ENCODE peak calls at places on chromosomes 5 and 9, in eight cellular contexts. One of them, this sample, is unnamed. For H3K36me3 and H3K27me3, the result is how much of the 10 kb centered on the place peaks cover.

GRCh38 chr5:123164019-123164418 is 75.0 kb downstream of the PRDM6 start:
- DNase-seq in PC-3: no peak
- DNase-seq in adrenal gland: no peak
- DNase-seq in naive thymus-derived CD4-positive, alpha-beta T cell: no peak
- DNase-seq in endodermal cell: no peak
- DNase-seq in prostate gland: no peak
- DNase-seq in iPS DF 6.9: no peak
- DNase-seq in endothelial cell of umbilical vein: no peak
- DNase-seq in this sample: peak

GRCh38 chr9:6215562-6215961 is at the start of gene IL33:
- DNase-seq in PC-3: peak
- DNase-seq in adrenal gland: no peak
- DNase-seq in naive thymus-derived CD4-positive, alpha-beta T cell: no peak
- DNase-seq in endodermal cell: no peak
- DNase-seq in prostate gland: peak
- DNase-seq in iPS DF 6.9: no peak
- DNase-seq in endothelial cell of umbilical vein: peak
- DNase-seq in this sample: peak

GRCh38 chr9:8437878-8438277 is 638.3 kb upstream of the DMAC1 start:
- DNase-seq in PC-3: no peak
- DNase-seq in adrenal gland: no peak
- DNase-seq in naive thymus-derived CD4-positive, alpha-beta T cell: no peak
- DNase-seq in endodermal cell: no peak
- DNase-seq in prostate gland: no peak
- DNase-seq in iPS DF 6.9: no peak
- DNase-seq in endothelial cell of umbilical vein: no peak
- DNase-seq in this sample: peak

GRCh38 chr9:98220911-98221310 is 28.5 kb upstream of the CORO2A start:
- DNase-seq in PC-3: no peak
- DNase-seq in adrenal gland: no peak
- DNase-seq in naive thymus-derived CD4-positive, alpha-beta T cell: no peak
- DNase-seq in endodermal cell: no peak
- DNase-seq in prostate gland: no peak
- DNase-seq in iPS DF 6.9: no peak
- DNase-seq in endothelial cell of umbilical vein: no peak
- DNase-seq in this sample: no peak

GRCh38 chr9:129910628-129911567 is 75.6 kb downstream of the USP20 start:
- DNase-seq in PC-3: peak
- DNase-seq in adrenal gland: peak
- DNase-seq in naive thymus-derived CD4-positive, alpha-beta T cell: no peak
- DNase-seq in endodermal cell: no peak
- DNase-seq in prostate gland: no peak
- DNase-seq in iPS DF 6.9: no peak
- DNase-seq in endothelial cell of umbilical vein: peak
- DNase-seq in this sample: no peak

GRCh38 chr5:102719886-102720285 is 35.2 kb upstream of the PAM start:
- DNase-seq in PC-3: no peak
- DNase-seq in adrenal gland: no peak
- DNase-seq in naive thymus-derived CD4-positive, alpha-beta T cell: no peak
- DNase-seq in endodermal cell: no peak
- DNase-seq in prostate gland: no peak
- DNase-seq in iPS DF 6.9: no peak
- DNase-seq in endothelial cell of umbilical vein: no peak
- DNase-seq in this sample: no peak

GRCh38 chr5:77719666-77720363 is 56.3 kb downstream of the TBCA start:
- DNase-seq in PC-3: no peak
- DNase-seq in adrenal gland: no peak
- DNase-seq in naive thymus-derived CD4-positive, alpha-beta T cell: no peak
- DNase-seq in endodermal cell: no peak
- DNase-seq in prostate gland: no peak
- DNase-seq in iPS DF 6.9: no peak
- DNase-seq in endothelial cell of umbilical vein: no peak
- DNase-seq in this sample: no peak

GRCh38 chr5:36108758-36109245 is 42.1 kb upstream of the UGT3A2 start:
- DNase-seq in PC-3: peak
- DNase-seq in adrenal gland: no peak
- DNase-seq in naive thymus-derived CD4-positive, alpha-beta T cell: no peak
- DNase-seq in endodermal cell: no peak
- DNase-seq in prostate gland: no peak
- DNase-seq in iPS DF 6.9: no peak
- DNase-seq in endothelial cell of umbilical vein: no peak
- DNase-seq in this sample: no peak

GRCh38 chr9:16210440-16210839 is 657.6 kb downstream of the CCDC171 start:
- DNase-seq in PC-3: no peak
- DNase-seq in adrenal gland: no peak
- DNase-seq in naive thymus-derived CD4-positive, alpha-beta T cell: no peak
- DNase-seq in endodermal cell: no peak
- DNase-seq in prostate gland: no peak
- DNase-seq in iPS DF 6.9: no peak
- DNase-seq in endothelial cell of umbilical vein: no peak
- DNase-seq in this sample: no peak

GRCh38 chr9:69462394-69462793 is 137.4 kb downstream of the ENTREP1 start:
- DNase-seq in PC-3: no peak
- DNase-seq in adrenal gland: no peak
- DNase-seq in naive thymus-derived CD4-positive, alpha-beta T cell: no peak
- DNase-seq in endodermal cell: no peak
- DNase-seq in prostate gland: no peak
- DNase-seq in iPS DF 6.9: no peak
- DNase-seq in endothelial cell of umbilical vein: no peak
- DNase-seq in this sample: no peak
- H3K36me3 ChIP-seq in PC-3: under half
- H3K36me3 ChIP-seq in adrenal gland: under half
- H3K36me3 ChIP-seq in naive thymus-derived CD4-positive, alpha-beta T cell: under half
- H3K36me3 ChIP-seq in endodermal cell: under half
- H3K36me3 ChIP-seq in prostate gland: under half
- H3K36me3 ChIP-seq in iPS DF 6.9: under half
- H3K36me3 ChIP-seq in endothelial cell of umbilical vein: under half
- H3K36me3 ChIP-seq in this sample: under half

GRCh38 chr5:1017691-1018455 is 9.3 kb downstream of the NKD2 start:
- DNase-seq in PC-3: no peak
- DNase-seq in adrenal gland: no peak
- DNase-seq in naive thymus-derived CD4-positive, alpha-beta T cell: no peak
- DNase-seq in endodermal cell: no peak
- DNase-seq in prostate gland: no peak
- DNase-seq in iPS DF 6.9: no peak
- DNase-seq in endothelial cell of umbilical vein: no peak
- DNase-seq in this sample: no peak

GRCh38 chr5:1019001-1019651 is 10.5 kb downstream of the NKD2 start:
- DNase-seq in PC-3: no peak
- DNase-seq in adrenal gland: no peak
- DNase-seq in naive thymus-derived CD4-positive, alpha-beta T cell: no peak
- DNase-seq in endodermal cell: no peak
- DNase-seq in prostate gland: no peak
- DNase-seq in iPS DF 6.9: no peak
- DNase-seq in endothelial cell of umbilical vein: no peak
- DNase-seq in this sample: no peak

GRCh38 chr5:1020461-1020961 is 11.9 kb downstream of the NKD2 start:
- DNase-seq in PC-3: no peak
- DNase-seq in adrenal gland: no peak
- DNase-seq in naive thymus-derived CD4-positive, alpha-beta T cell: no peak
- DNase-seq in endodermal cell: no peak
- DNase-seq in prostate gland: no peak
- DNase-seq in iPS DF 6.9: no peak
- DNase-seq in endothelial cell of umbilical vein: no peak
- DNase-seq in this sample: no peak

GRCh38 chr5:1017056-1017455 is 8.5 kb downstream of the NKD2 start:
- DNase-seq in PC-3: no peak
- DNase-seq in adrenal gland: no peak
- DNase-seq in naive thymus-derived CD4-positive, alpha-beta T cell: no peak
- DNase-seq in endodermal cell: no peak
- DNase-seq in prostate gland: no peak
- DNase-seq in iPS DF 6.9: no peak
- DNase-seq in endothelial cell of umbilical vein: no peak
- DNase-seq in this sample: no peak

GRCh38 chr5:1018596-1018995 is 10.0 kb downstream of the NKD2 start:
- DNase-seq in PC-3: no peak
- DNase-seq in adrenal gland: no peak
- DNase-seq in naive thymus-derived CD4-positive, alpha-beta T cell: no peak
- DNase-seq in endodermal cell: no peak
- DNase-seq in prostate gland: no peak
- DNase-seq in iPS DF 6.9: no peak
- DNase-seq in endothelial cell of umbilical vein: no peak
- DNase-seq in this sample: no peak
- H3K27me3 ChIP-seq in PC-3: under half
- H3K27me3 ChIP-seq in adrenal gland: under half
- H3K27me3 ChIP-seq in naive thymus-derived CD4-positive, alpha-beta T cell: under half
- H3K27me3 ChIP-seq in endodermal cell: under half
- H3K27me3 ChIP-seq in prostate gland: under half
- H3K27me3 ChIP-seq in iPS DF 6.9: under half
- H3K27me3 ChIP-seq in endothelial cell of umbilical vein: under half
- H3K27me3 ChIP-seq in this sample: under half

DNA sequence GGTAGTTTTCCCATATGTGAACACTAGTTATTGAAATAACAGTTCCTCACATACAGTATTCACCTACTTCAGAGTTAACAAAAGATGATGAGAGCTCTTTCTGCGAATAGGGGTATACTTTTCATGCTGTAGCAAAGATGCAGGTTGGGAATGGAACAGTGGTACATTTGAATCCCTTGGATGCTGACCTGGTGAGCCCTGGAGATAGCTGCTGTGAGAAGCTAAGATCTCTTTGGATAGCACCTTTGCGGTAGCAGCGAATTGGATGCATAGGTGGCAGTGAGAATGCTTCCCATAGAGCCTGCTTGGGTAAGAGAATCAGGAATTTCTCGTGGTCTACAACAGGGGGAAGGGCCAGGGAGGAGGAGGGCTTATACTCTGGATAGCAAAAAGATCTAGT is 61.2 kb downstream of the NUP214 start:
- DNase-seq in PC-3: no peak
- DNase-seq in adrenal gland: no peak
- DNase-seq in naive thymus-derived CD4-positive, alpha-beta T cell: no peak
- DNase-seq in endodermal cell: no peak
- DNase-seq in prostate gland: no peak
- DNase-seq in iPS DF 6.9: no peak
- DNase-seq in endothelial cell of umbilical vein: no peak
- DNase-seq in this sample: no peak
- H3K36me3 ChIP-seq in PC-3: under half
- H3K36me3 ChIP-seq in adrenal gland: under half
- H3K36me3 ChIP-seq in naive thymus-derived CD4-positive, alpha-beta T cell: under half
- H3K36me3 ChIP-seq in endodermal cell: half or more
- H3K36me3 ChIP-seq in prostate gland: under half
- H3K36me3 ChIP-seq in iPS DF 6.9: under half
- H3K36me3 ChIP-seq in endothelial cell of umbilical vein: under half
- H3K36me3 ChIP-seq in this sample: under half

DNA sequence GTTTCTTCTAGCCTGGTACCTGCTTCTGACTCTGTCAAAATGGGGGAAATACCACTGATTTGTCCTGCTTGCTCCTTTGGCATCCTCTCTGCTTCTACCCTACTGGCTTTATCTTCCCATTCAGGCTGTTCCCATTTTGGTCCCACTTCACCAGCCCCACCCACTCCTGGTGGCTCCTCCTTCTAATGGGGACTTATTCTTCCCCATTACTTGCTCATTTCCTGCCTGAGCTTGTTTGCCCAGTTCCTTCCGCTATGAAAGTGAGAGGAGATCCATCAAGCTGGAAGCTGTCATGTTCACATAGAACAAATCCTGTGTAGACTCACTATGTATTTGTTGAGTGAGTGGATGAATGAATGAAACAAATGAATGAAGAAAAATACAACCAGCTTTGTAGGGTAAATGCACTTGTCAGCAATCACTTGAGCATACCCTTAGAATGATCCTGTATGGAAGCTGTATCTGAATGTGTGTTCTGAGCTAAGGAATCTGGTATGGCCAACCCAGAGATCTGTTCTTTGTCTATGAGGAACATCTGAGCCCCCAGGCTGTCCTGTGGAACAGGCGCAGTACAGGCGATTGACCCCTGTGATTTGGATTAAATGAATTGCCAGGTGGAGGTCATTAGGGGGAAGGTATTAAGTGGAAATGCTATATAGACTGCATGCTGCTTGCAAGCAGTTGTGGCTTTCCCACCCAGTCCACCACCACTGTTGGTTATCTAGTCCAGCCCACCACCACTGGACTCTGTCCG is 89.5 kb downstream of the APBA1 start:
- DNase-seq in PC-3: peak
- DNase-seq in adrenal gland: peak
- DNase-seq in naive thymus-derived CD4-positive, alpha-beta T cell: no peak
- DNase-seq in endodermal cell: peak
- DNase-seq in prostate gland: no peak
- DNase-seq in iPS DF 6.9: no peak
- DNase-seq in endothelial cell of umbilical vein: peak
- DNase-seq in this sample: no peak
- H3K27me3 ChIP-seq in PC-3: under half
- H3K27me3 ChIP-seq in adrenal gland: under half
- H3K27me3 ChIP-seq in naive thymus-derived CD4-positive, alpha-beta T cell: under half
- H3K27me3 ChIP-seq in endodermal cell: half or more
- H3K27me3 ChIP-seq in prostate gland: under half
- H3K27me3 ChIP-seq in iPS DF 6.9: under half
- H3K27me3 ChIP-seq in endothelial cell of umbilical vein: under half
- H3K27me3 ChIP-seq in this sample: under half

GRCh38 chr5:96743805-96744559 is 63.8 kb downstream of the ERAP1 start:
- DNase-seq in PC-3: no peak
- DNase-seq in adrenal gland: no peak
- DNase-seq in naive thymus-derived CD4-positive, alpha-beta T cell: no peak
- DNase-seq in endodermal cell: no peak
- DNase-seq in prostate gland: no peak
- DNase-seq in iPS DF 6.9: no peak
- DNase-seq in endothelial cell of umbilical vein: no peak
- DNase-seq in this sample: no peak
- H3K36me3 ChIP-seq in PC-3: under half
- H3K36me3 ChIP-seq in adrenal gland: under half
- H3K36me3 ChIP-seq in naive thymus-derived CD4-positive, alpha-beta T cell: under half
- H3K36me3 ChIP-seq in endodermal cell: under half
- H3K36me3 ChIP-seq in prostate gland: under half
- H3K36me3 ChIP-seq in iPS DF 6.9: under half
- H3K36me3 ChIP-seq in endothelial cell of umbilical vein: under half
- H3K36me3 ChIP-seq in this sample: under half

GRCh38 chr5:136226401-136226800 is 33.4 kb upstream of the SMIM32 start:
- DNase-seq in PC-3: no peak
- DNase-seq in adrenal gland: no peak
- DNase-seq in naive thymus-derived CD4-positive, alpha-beta T cell: no peak
- DNase-seq in endodermal cell: no peak
- DNase-seq in prostate gland: no peak
- DNase-seq in iPS DF 6.9: no peak
- DNase-seq in endothelial cell of umbilical vein: no peak
- DNase-seq in this sample: no peak

GRCh38 chr5:136225796-136226195 is 32.8 kb upstream of the SMIM32 start:
- DNase-seq in PC-3: no peak
- DNase-seq in adrenal gland: no peak
- DNase-seq in naive thymus-derived CD4-positive, alpha-beta T cell: no peak
- DNase-seq in endodermal cell: no peak
- DNase-seq in prostate gland: no peak
- DNase-seq in iPS DF 6.9: no peak
- DNase-seq in endothelial cell of umbilical vein: no peak
- DNase-seq in this sample: no peak

GRCh38 chr5:136222575-136223235 is 29.7 kb upstream of the SMIM32 start:
- DNase-seq in PC-3: peak
- DNase-seq in adrenal gland: peak
- DNase-seq in naive thymus-derived CD4-positive, alpha-beta T cell: no peak
- DNase-seq in endodermal cell: no peak
- DNase-seq in prostate gland: no peak
- DNase-seq in iPS DF 6.9: no peak
- DNase-seq in endothelial cell of umbilical vein: no peak
- DNase-seq in this sample: no peak

GRCh38 chr5:136232316-136232715 is 39.4 kb upstream of the SMIM32 start:
- DNase-seq in PC-3: no peak
- DNase-seq in adrenal gland: no peak
- DNase-seq in naive thymus-derived CD4-positive, alpha-beta T cell: no peak
- DNase-seq in endodermal cell: no peak
- DNase-seq in prostate gland: no peak
- DNase-seq in iPS DF 6.9: no peak
- DNase-seq in endothelial cell of umbilical vein: no peak
- DNase-seq in this sample: no peak

GRCh38 chr5:136228358-136228757 is 35.4 kb upstream of the SMIM32 start:
- DNase-seq in PC-3: no peak
- DNase-seq in adrenal gland: no peak
- DNase-seq in naive thymus-derived CD4-positive, alpha-beta T cell: no peak
- DNase-seq in endodermal cell: peak
- DNase-seq in prostate gland: no peak
- DNase-seq in iPS DF 6.9: no peak
- DNase-seq in endothelial cell of umbilical vein: no peak
- DNase-seq in this sample: no peak
- H3K27me3 ChIP-seq in PC-3: under half
- H3K27me3 ChIP-seq in adrenal gland: under half
- H3K27me3 ChIP-seq in naive thymus-derived CD4-positive, alpha-beta T cell: under half
- H3K27me3 ChIP-seq in endodermal cell: under half
- H3K27me3 ChIP-seq in prostate gland: under half
- H3K27me3 ChIP-seq in iPS DF 6.9: under half
- H3K27me3 ChIP-seq in endothelial cell of umbilical vein: under half
- H3K27me3 ChIP-seq in this sample: under half

This sample was measured in cardiac muscle cell.